ENCODE peak calls at places on chromosomes 2 and 18, in four cellular contexts. F is fibroblast of the aortic adventitia, R is HT1080, Z is AG08395. I is an unnamed sample.

GRCh38 chr18:22391571-22392359 is 25.9 kb downstream of the CTAGE1 start:
- DNase-seq in F (peak; percentile 86), R (peak; percentile 97), Z (peak; percentile 67), I (peak; percentile 95)

GRCh38 chr2:18428516-18428915 is 131.9 kb downstream of the RDH14 start:
- DNase-seq in F (no peak), R (no peak), Z (no peak), I (no peak)

GRCh38 chr2:213216461-213216860 is 65.0 kb upstream of the IKZF2 start:
- DNase-seq in F (peak; percentile 73), R (peak; percentile 8), Z (no peak), I (no peak)

GRCh38 chr18:2681993-2682603 is 26.6 kb downstream of the SMCHD1 start:
- DNase-seq in F (no peak), R (no peak), Z (no peak), I (no peak)

GRCh38 chr18:44895176-44895798 is 214.6 kb downstream of the SETBP1 start:
- DNase-seq in F (peak; percentile 76), R (peak; percentile 76), Z (peak; percentile 50), I (peak; percentile 58)

GRCh38 chr18:47343291-47343690 is 91.8 kb upstream of the SKOR2 start:
- DNase-seq in F (no peak), R (peak; percentile 72), Z (no peak), I (no peak)

GRCh38 chr2:119408221-119408619 is 23.4 kb upstream of the TMEM37 start:
- DNase-seq in F (no peak), R (no peak), Z (peak; percentile 42), I (no peak)

GRCh38 chr18:36073676-36074075 is 6.3 kb upstream of the RPRD1A start:
- DNase-seq in F (no peak), R (no peak), Z (no peak), I (no peak)

GRCh38 chr2:112996635-112997034 is 8.6 kb upstream of the IL36A start:
- DNase-seq in F (no peak), R (no peak), Z (no peak), I (no peak)

GRCh38 chr2:16495812-16496211 is 169.8 kb downstream of the CYRIA start:
- DNase-seq in F (no peak), R (no peak), Z (no peak), I (no peak)

GRCh38 chr2:12767541-12767940 is 50.8 kb downstream of the TRIB2 start:
- DNase-seq in F (no peak), R (no peak), Z (no peak), I (no peak)

GRCh38 chr18:59823611-59824195 is 76.1 kb upstream of the PMAIP1 start:
- DNase-seq in F (peak; percentile 91), R (peak; percentile 71), Z (peak; percentile 75), I (peak; percentile 69)

GRCh38 chr2:239688098-239688497 is 287.3 kb upstream of the HDAC4 start:
- DNase-seq in F (no peak), R (no peak), Z (no peak), I (no peak)

GRCh38 chr18:61766266-61766884 is 126.4 kb downstream of the RNF152 start:
- DNase-seq in F (no peak), R (no peak), Z (no peak), I (no peak)

GRCh38 chr2:19989681-19990415 is at the start of gene WDR35:
- DNase-seq in F (peak; percentile 80), R (peak; percentile 88), Z (peak; percentile 99), I (peak; percentile 96)

GRCh38 chr2:120735750-120736170 is at the start of gene GLI2:
- DNase-seq in F (peak; percentile 89), R (peak; percentile 79), Z (peak; percentile 83), I (peak; percentile 91)

GRCh38 chr2:48146552-48146951 is 240.3 kb upstream of the FBXO11 start:
- DNase-seq in F (no peak), R (no peak), Z (no peak), I (no peak)

GRCh38 chr2:45595724-45596435 is 15.2 kb downstream of the SRBD1 start:
- DNase-seq in F (peak; percentile 91), R (peak; percentile 74), Z (peak; percentile 69), I (peak; percentile 77)

GRCh38 chr2:63654959-63655358 is 66.2 kb downstream of the MDH1 start:
- DNase-seq in F (peak; percentile 54), R (peak; percentile 58), Z (peak; percentile 18), I (peak; percentile 29)

GRCh38 chr2:39408351-39409136 is 28.5 kb downstream of the MAP4K3 start:
- DNase-seq in F (peak; percentile 43), R (no peak), Z (no peak), I (no peak)